ENCODE peak calls at places on chromosomes 6 and 20, in nine cellular contexts. G is testis; K is AG09309; F is HCT116; T is activated T-cell treated with anti-CD3 and anti-CD28 coated beads, Interleukin-2, amount 50 U/mL, for 72 hours; P is stimulated activated CD8-positive, alpha-beta memory T cell treated with anti-CD3 and anti-CD28 coated beads, Interleukin-4, amount 100 ng/mL, for 1 hour; Q is HTR-8/SVneo; N is germinal center; X is KG1. U is an unnamed sample.

GRCh38 chr6:36907781-36908180 is 22.0 kb downstream of the C6orf89 start:
- DNase-seq in G (peak), K (no peak), F (no peak), T (no peak), P (no peak), Q (no peak), N (no peak), X (no peak), U (no peak)

GRCh38 chr6:37663016-37663810 is 34.5 kb downstream of the MDGA1 start:
- DNase-seq in G (no peak), K (no peak), F (no peak), T (no peak), P (no peak), Q (no peak), N (no peak), X (no peak), U (no peak)

GRCh38 chr6:16669227-16669626 is 92.0 kb downstream of the ATXN1 start:
- DNase-seq in G (no peak), K (no peak), F (peak), T (peak), P (peak), Q (no peak), N (no peak), X (no peak), U (no peak)

GRCh38 chr20:45968081-45968671 is 3.8 kb downstream of the ZNF335 start:
- DNase-seq in G (no peak), K (no peak), F (no peak), T (no peak), P (no peak), Q (no peak), N (no peak), X (no peak), U (no peak)

GRCh38 chr20:48626226-48626937 is 201.4 kb downstream of the PREX1 start:
- DNase-seq in G (no peak), K (no peak), F (no peak), T (no peak), P (no peak), Q (no peak), N (no peak), X (no peak), U (no peak)

GRCh38 chr6:135181333-135182119 is 418 bp downstream of the MYB start:
- DNase-seq in G (no peak), K (no peak), F (no peak), T (peak), P (no peak), Q (peak), N (peak), X (peak), U (no peak)

GRCh38 chr6:15479761-15480160 is 183.1 kb downstream of the DTNBP1 start:
- DNase-seq in G (no peak), K (no peak), F (no peak), T (no peak), P (no peak), Q (no peak), N (no peak), X (no peak), U (no peak)

GRCh38 chr20:36336838-36337478 is 30.8 kb downstream of the DLGAP4 start:
- DNase-seq in G (no peak), K (no peak), F (no peak), T (no peak), P (no peak), Q (no peak), N (no peak), X (no peak), U (no peak)

GRCh38 chr6:117483645-117484016 is 1.2 kb downstream of the DCBLD1 start:
- DNase-seq in G (peak), K (no peak), F (no peak), T (no peak), P (no peak), Q (peak), N (no peak), X (no peak), U (no peak)

GRCh38 chr6:101326411-101326810 is 67.1 kb upstream of the GRIK2 start:
- DNase-seq in G (no peak), K (no peak), F (no peak), T (no peak), P (no peak), Q (no peak), N (no peak), X (no peak), U (no peak)

GRCh38 chr6:69985180-69985579 is 118.8 kb downstream of the COL19A1 start:
- DNase-seq in G (no peak), K (no peak), F (no peak), T (no peak), P (no peak), Q (no peak), N (no peak), X (no peak), U (peak)

GRCh38 chr20:7371518-7372158 is 568.6 kb downstream of the HAO1 start:
- DNase-seq in G (no peak), K (no peak), F (no peak), T (no peak), P (no peak), Q (no peak), N (no peak), X (no peak), U (no peak)

GRCh38 chr6:155417454-155417853 is 38.2 kb downstream of the NOX3 start:
- DNase-seq in G (no peak), K (no peak), F (no peak), T (no peak), P (no peak), Q (no peak), N (no peak), X (no peak), U (no peak)

GRCh38 chr6:49912193-49912592 is 45.9 kb upstream of the CRISP1 start:
- DNase-seq in G (no peak), K (no peak), F (no peak), T (no peak), P (no peak), Q (no peak), N (no peak), X (no peak), U (no peak)

GRCh38 chr6:134249412-134249758 is 68.5 kb downstream of the SGK1 start:
- DNase-seq in G (no peak), K (no peak), F (no peak), T (no peak), P (no peak), Q (no peak), N (no peak), X (no peak), U (no peak)

GRCh38 chr6:41659935-41660334 is 21.7 kb downstream of the MDFI start:
- DNase-seq in G (no peak), K (no peak), F (no peak), T (no peak), P (no peak), Q (no peak), N (no peak), X (no peak), U (no peak)

GRCh38 chr6:141653590-141653989 is 479.1 kb upstream of the GJE1 start:
- DNase-seq in G (no peak), K (no peak), F (no peak), T (no peak), P (no peak), Q (no peak), N (no peak), X (no peak), U (no peak)

GRCh38 chr6:148617522-148617921 is 129.3 kb upstream of the UST start:
- DNase-seq in G (no peak), K (peak), F (no peak), T (no peak), P (no peak), Q (no peak), N (no peak), X (no peak), U (no peak)

GRCh38 chr6:32664827-32665362 is 1.6 kb downstream of the HLA-DQB1 start:
- DNase-seq in G (no peak), K (no peak), F (no peak), T (no peak), P (no peak), Q (no peak), N (peak), X (no peak), U (no peak)

GRCh38 chr6:100078509-100078908 is 84.5 kb upstream of the MCHR2 start:
- DNase-seq in G (no peak), K (no peak), F (peak), T (no peak), P (no peak), Q (no peak), N (no peak), X (no peak), U (peak)

GRCh38 chr6:165721349-165721748 is 58.3 kb upstream of the PDE10A start:
- DNase-seq in G (no peak), K (no peak), F (no peak), T (no peak), P (no peak), Q (no peak), N (no peak), X (no peak), U (no peak)

GRCh38 chr6:149440735-149441662 is 40.9 kb downstream of the SUMO4 start:
- DNase-seq in G (no peak), K (no peak), F (no peak), T (no peak), P (no peak), Q (peak), N (no peak), X (no peak), U (no peak)

GRCh38 chr20:18689557-18689956 is 101.7 kb downstream of the DTD1 start:
- DNase-seq in G (no peak), K (no peak), F (no peak), T (no peak), P (no peak), Q (no peak), N (no peak), X (no peak), U (no peak)

GRCh38 chr6:154814063-154814462 is 80.8 kb downstream of the SCAF8 start:
- DNase-seq in G (no peak), K (no peak), F (no peak), T (no peak), P (no peak), Q (no peak), N (peak), X (no peak), U (no peak)

GRCh38 chr20:37897008-37897548 is 5.8 kb upstream of the VSTM2L start:
- DNase-seq in G (peak), K (no peak), F (no peak), T (no peak), P (no peak), Q (no peak), N (no peak), X (no peak), U (no peak)

GRCh38 chr20:20780127-20780822 is 67.8 kb upstream of the RALGAPA2 start:
- DNase-seq in G (peak), K (no peak), F (no peak), T (no peak), P (no peak), Q (peak), N (peak), X (peak), U (peak)

GRCh38 chr6:167272618-167273379 is 18.3 kb upstream of the UNC93A start:
- DNase-seq in G (no peak), K (no peak), F (no peak), T (no peak), P (no peak), Q (no peak), N (no peak), X (no peak), U (no peak)

GRCh38 chr20:41499961-41500725 is 118.0 kb downstream of the CHD6 start:
- DNase-seq in G (no peak), K (peak), F (no peak), T (no peak), P (no peak), Q (no peak), N (no peak), X (no peak), U (no peak)

GRCh38 chr6:88538130-88538706 is 372.1 kb upstream of the CNR1 start:
- DNase-seq in G (peak), K (no peak), F (no peak), T (no peak), P (no peak), Q (no peak), N (peak), X (no peak), U (no peak)

GRCh38 chr6:6256881-6257280 is 63.6 kb downstream of the F13A1 start:
- DNase-seq in G (no peak), K (no peak), F (no peak), T (no peak), P (no peak), Q (no peak), N (no peak), X (no peak), U (no peak)